ENCODE peak calls at places on chromosomes 11 and 22, in five cellular contexts. T, S, M, O and P are unnamed samples.

GRCh38 chr11:19345848-19346681 is 105.3 kb upstream of the E2F8 start:
- DNase-seq in T (no peak), S (no peak), M (no peak), O (no peak), P (no peak)

GRCh38 chr11:113789675-113790320 is 10.2 kb downstream of the CLDN25 start:
- DNase-seq in T (no peak), S (no peak), M (no peak), O (no peak), P (no peak)

GRCh38 chr11:62647609-62648005 is 1.2 kb upstream of the GANAB start:
- DNase-seq in T (no peak), S (no peak), M (no peak), O (no peak), P (no peak)

GRCh38 chr22:27911329-27911728 is 7.7 kb downstream of the PITPNB start:
- DNase-seq in T (no peak), S (no peak), M (no peak), O (no peak), P (no peak)

GRCh38 chr11:74583024-74583624 is 9.3 kb upstream of the POLD3 start:
- DNase-seq in T (peak; percentile 0), S (no peak), M (no peak), O (no peak), P (no peak)

GRCh38 chr22:45671051-45671782 is 417 bp upstream of the ATXN10 start:
- DNase-seq in T (peak; percentile 73), S (no peak), M (no peak), O (no peak), P (no peak)

GRCh38 chr11:31687256-31687655 is 123.9 kb downstream of the PAX6 start:
- DNase-seq in T (no peak), S (no peak), M (no peak), O (no peak), P (no peak)

GRCh38 chr11:69820441-69820840 is 1.2 kb upstream of the FGF3 start:
- DNase-seq in T (no peak), S (no peak), M (no peak), O (no peak), P (no peak)

GRCh38 chr11:64695548-64695947 is 27.4 kb downstream of the NRXN2 start:
- DNase-seq in T (no peak), S (no peak), M (no peak), O (no peak), P (no peak)

GRCh38 chr22:25146311-25146710 is 53.3 kb upstream of the CRYBB3 start:
- DNase-seq in T (no peak), S (no peak), M (no peak), O (no peak), P (no peak)

GRCh38 chr11:110529043-110529442 is 99.3 kb downstream of the FDX1 start:
- DNase-seq in T (no peak), S (no peak), M (no peak), O (no peak), P (no peak)

GRCh38 chr22:30701872-30702271 is 7.2 kb downstream of the OSBP2 start:
- DNase-seq in T (no peak), S (no peak), M (no peak), O (no peak), P (no peak)

GRCh38 chr11:86164106-86164505 is 80.4 kb upstream of the EED start:
- DNase-seq in T (no peak), S (no peak), M (no peak), O (no peak), P (no peak)

GRCh38 chr11:105935791-105936190 is 86.2 kb downstream of the MSANTD4 start:
- DNase-seq in T (no peak), S (no peak), M (no peak), O (no peak), P (no peak)

GRCh38 chr11:69640260-69640994 is 529 bp upstream of the CCND1 start:
- DNase-seq in T (peak; percentile 73), S (no peak), M (no peak), O (no peak), P (no peak)

GRCh38 chr22:45859231-45860161 is 117.5 kb downstream of the WNT7B start:
- DNase-seq in T (no peak), S (no peak), M (no peak), O (no peak), P (no peak)

GRCh38 chr11:56889986-56890385 is 98.7 kb upstream of the OR5AK2 start:
- DNase-seq in T (no peak), S (no peak), M (no peak), O (no peak), P (no peak)

GRCh38 chr11:26806209-26806608 is 84.3 kb upstream of the SLC5A12 start:
- DNase-seq in T (no peak), S (no peak), M (no peak), O (no peak), P (no peak)

GRCh38 chr22:21665047-21665851 is 563 bp upstream of the PPIL2 start:
- DNase-seq in T (no peak), S (no peak), M (no peak), O (no peak), P (no peak)

GRCh38 chr22:40044870-40045834 is 50.4 kb downstream of the FAM83F start:
- DNase-seq in T (peak; percentile 77), S (peak; percentile 73), M (peak; percentile 68), O (no peak), P (no peak)

GRCh38 chr11:2582958-2583604 is 116.7 kb downstream of the KCNQ1OT1 start:
- DNase-seq in T (peak; percentile 57), S (peak; percentile 38), M (no peak), O (no peak), P (no peak)

GRCh38 chr11:74319139-74319538 is 7.7 kb upstream of the P4HA3 start:
- DNase-seq in T (no peak), S (no peak), M (no peak), O (no peak), P (no peak)

GRCh38 chr11:86912238-86912637 is 43.0 kb downstream of the FZD4 start:
- DNase-seq in T (no peak), S (no peak), M (no peak), O (no peak), P (no peak)

GRCh38 chr11:8717876-8718753 is 35.5 kb downstream of the RPL27A start:
- DNase-seq in T (peak; percentile 85), S (no peak), M (no peak), O (no peak), P (no peak)

GRCh38 chr11:15233386-15233785 is 118.7 kb downstream of the INSC start:
- DNase-seq in T (no peak), S (no peak), M (no peak), O (no peak), P (no peak)